ENCODE peak calls at places on chromosomes 12 and 14, in five cellular contexts. D is ascending aorta, S is cardiac muscle cell, A is HepG2, O is choroid plexus epithelial cell. V is an unnamed sample.

GRCh38 chr12:46160081-46160980 is 108.5 kb downstream of the SLC38A1 start:
- DNase-seq in D (peak), S (peak), A (no peak), O (peak), V (no peak)

GRCh38 chr12:80707126-80707829 is at the start of gene MYF6:
- DNase-seq in D (no peak), S (no peak), A (no peak), O (no peak), V (no peak)

GRCh38 chr14:103008768-103009342 is 48.5 kb downstream of the CDC42BPB start:
- DNase-seq in D (no peak), S (peak), A (no peak), O (peak), V (peak)

GRCh38 chr12:66552753-66553152 is 126.1 kb downstream of the GRIP1 start:
- DNase-seq in D (no peak), S (no peak), A (no peak), O (peak), V (no peak)

GRCh38 chr12:116964740-116965090 is 54.0 kb downstream of the FBXW8 start:
- DNase-seq in D (no peak), S (no peak), A (no peak), O (no peak), V (no peak)

GRCh38 chr12:6451348-6452244 is at the start of gene TAPBPL:
- DNase-seq in D (peak), S (peak), A (peak), O (peak), V (peak)

GRCh38 chr14:104171029-104171697 is 32.8 kb downstream of the KIF26A start:
- DNase-seq in D (no peak), S (no peak), A (no peak), O (no peak), V (no peak)

GRCh38 chr12:50363141-50363540 is 33.3 kb downstream of the FAM186A start:
- DNase-seq in D (no peak), S (no peak), A (no peak), O (no peak), V (no peak)

GRCh38 chr14:53380508-53381225 is 227.5 kb upstream of the DDHD1 start:
- DNase-seq in D (no peak), S (no peak), A (no peak), O (no peak), V (no peak)

GRCh38 chr12:57473886-57474285 is 5.8 kb downstream of the ARHGAP9 start:
- DNase-seq in D (no peak), S (no peak), A (no peak), O (no peak), V (no peak)

GRCh38 chr14:96194262-96194656 is 10.4 kb upstream of the BDKRB2 start:
- DNase-seq in D (no peak), S (no peak), A (no peak), O (no peak), V (no peak)

GRCh38 chr14:71308671-71309070 is 401.4 kb downstream of the PCNX1 start:
- DNase-seq in D (no peak), S (no peak), A (no peak), O (no peak), V (no peak)

GRCh38 chr12:21379218-21379617 is 6.5 kb downstream of the IAPP start:
- DNase-seq in D (no peak), S (no peak), A (no peak), O (no peak), V (no peak)

GRCh38 chr12:110869035-110869434 is 22.2 kb downstream of the CCDC63 start:
- DNase-seq in D (no peak), S (no peak), A (no peak), O (no peak), V (no peak)

GRCh38 chr12:77152623-77153193 is 87.3 kb upstream of the E2F7 start:
- DNase-seq in D (no peak), S (peak), A (peak), O (peak), V (peak)

GRCh38 chr14:105879503-105879866 is 353.1 kb downstream of the TMEM121 start:
- DNase-seq in D (no peak), S (no peak), A (no peak), O (no peak), V (no peak)

GRCh38 chr12:115253049-115253448 is 569.1 kb upstream of the TBX3 start:
- DNase-seq in D (no peak), S (no peak), A (no peak), O (no peak), V (no peak)

GRCh38 chr14:79098324-79098723 is 928.2 kb downstream of the NRXN3 start:
- DNase-seq in D (no peak), S (no peak), A (no peak), O (no peak), V (no peak)

GRCh38 chr12:114836609-114837008 is 152.6 kb upstream of the TBX3 start:
- DNase-seq in D (no peak), S (no peak), A (no peak), O (no peak), V (no peak)

GRCh38 chr14:69571449-69571878 is 3.2 kb downstream of the CCDC177 start:
- DNase-seq in D (no peak), S (peak), A (no peak), O (no peak), V (no peak)

GRCh38 chr12:92408072-92408900 is 262.6 kb upstream of the BTG1 start:
- DNase-seq in D (no peak), S (peak), A (peak), O (peak), V (peak)

GRCh38 chr12:127126260-127126628 is 1140.7 kb upstream of the TMEM132C start:
- DNase-seq in D (no peak), S (no peak), A (no peak), O (no peak), V (no peak)

GRCh38 chr14:89648924-89649323 is 231.9 kb upstream of the FOXN3 start:
- DNase-seq in D (no peak), S (no peak), A (no peak), O (no peak), V (no peak)

GRCh38 chr12:113222730-113223531 is 1.7 kb downstream of the TPCN1 start:
- DNase-seq in D (peak), S (peak), A (peak), O (peak), V (peak)

GRCh38 chr12:75862692-75863471 is 168.7 kb downstream of the PHLDA1 start:
- DNase-seq in D (no peak), S (peak), A (peak), O (peak), V (peak)

GRCh38 chr14:61585598-61586538 is 109.4 kb upstream of the HIF1A start:
- DNase-seq in D (peak), S (peak), A (no peak), O (peak), V (peak)

GRCh38 chr14:105126126-105126969 is 42.2 kb downstream of the JAG2 start:
- DNase-seq in D (peak), S (no peak), A (peak), O (no peak), V (no peak)

V was measured in endothelial cell of umbilical vein.